ENCODE peak calls at places on chromosomes 6 and 20, in four cellular contexts. D is GM10248, K is neural crest cell, R is cardiac muscle cell. E is an unnamed sample.

GRCh38 chr6:168095741-168096250 is 16.8 kb upstream of the FRMD1 start:
- DNase-seq in D (no peak), K (no peak), R (no peak), E (no peak)

GRCh38 chr20:51469578-51470520 is 72.7 kb downstream of the NFATC2 start:
- DNase-seq in D (no peak), K (no peak), R (no peak), E (no peak)

GRCh38 chr20:62208061-62208804 is 11.8 kb downstream of the HRH3 start:
- DNase-seq in D (no peak), K (no peak), R (no peak), E (no peak)

GRCh38 chr6:90049295-90049694 is 155.0 kb downstream of the GJA10 start:
- DNase-seq in D (no peak), K (no peak), R (no peak), E (peak)

GRCh38 chr6:15017803-15018202 is 228.1 kb upstream of the JARID2 start:
- DNase-seq in D (no peak), K (no peak), R (no peak), E (no peak)

GRCh38 chr6:115969207-115969929 is 91.3 kb downstream of the FRK start:
- DNase-seq in D (no peak), K (no peak), R (peak), E (no peak)

GRCh38 chr6:71468841-71469750 is 180.5 kb downstream of the OGFRL1 start:
- DNase-seq in D (no peak), K (no peak), R (peak), E (no peak)

GRCh38 chr20:22578221-22579118 is 5.9 kb downstream of the FOXA2 start:
- DNase-seq in D (no peak), K (no peak), R (no peak), E (no peak)

GRCh38 chr6:157424491-157425020 is 43.6 kb downstream of the ZDHHC14 start:
- DNase-seq in D (no peak), K (no peak), R (no peak), E (no peak)

GRCh38 chr20:53157443-53158408 is 185.6 kb downstream of the TSHZ2 start:
- DNase-seq in D (peak), K (peak), R (peak), E (peak)

GRCh38 chr20:24798930-24799705 is 150.0 kb upstream of the CST7 start:
- DNase-seq in D (no peak), K (no peak), R (no peak), E (no peak)

GRCh38 chr6:6218246-6219085 is 102.0 kb downstream of the F13A1 start:
- DNase-seq in D (no peak), K (no peak), R (no peak), E (no peak)

GRCh38 chr6:170029416-170030283 is 261.2 kb downstream of the DLL1 start:
- DNase-seq in D (no peak), K (no peak), R (no peak), E (no peak)

GRCh38 chr6:104580452-104580851 is 279.3 kb downstream of the HACE1 start:
- DNase-seq in D (no peak), K (no peak), R (peak), E (no peak)

GRCh38 chr6:142737368-142738060 is 207.5 kb downstream of the HIVEP2 start:
- DNase-seq in D (no peak), K (no peak), R (peak), E (no peak)

GRCh38 chr6:15473741-15474161 is 189.1 kb downstream of the DTNBP1 start:
- DNase-seq in D (no peak), K (no peak), R (peak), E (no peak)

GRCh38 chr20:41456341-41456740 is 89.7 kb upstream of the EMILIN3 start:
- DNase-seq in D (no peak), K (no peak), R (no peak), E (no peak)

GRCh38 chr6:16334671-16335070 is 96.3 kb downstream of the GMPR start:
- DNase-seq in D (no peak), K (no peak), R (peak), E (no peak)

GRCh38 chr20:44963325-44964215 is 2.7 kb upstream of the STK4 start:
- DNase-seq in D (no peak), K (no peak), R (no peak), E (peak)

GRCh38 chr6:51147756-51148155 is 329.1 kb downstream of the TFAP2B start:
- DNase-seq in D (no peak), K (no peak), R (no peak), E (no peak)

GRCh38 chr20:57048027-57048869 is 218.2 kb downstream of the BMP7 start:
- DNase-seq in D (peak), K (peak), R (peak), E (peak)

GRCh38 chr6:35428421-35429149 is 23.6 kb upstream of the FANCE start:
- DNase-seq in D (no peak), K (no peak), R (no peak), E (no peak)

GRCh38 chr20:50427740-50428462 is 82.3 kb upstream of the PTPN1 start:
- DNase-seq in D (no peak), K (no peak), R (peak), E (no peak)

GRCh38 chr20:1478566-1478965 is 11.9 kb upstream of the NSFL1C start:
- DNase-seq in D (no peak), K (no peak), R (peak), E (no peak)

GRCh38 chr20:57860576-57860975 is 150.8 kb upstream of the PMEPA1 start:
- DNase-seq in D (no peak), K (no peak), R (no peak), E (no peak)

GRCh38 chr6:11681770-11682169 is 96.8 kb downstream of the ADTRP start:
- DNase-seq in D (no peak), K (no peak), R (no peak), E (no peak)

GRCh38 chr6:136014454-136015421 is 163.2 kb downstream of the PDE7B start:
- DNase-seq in D (no peak), K (no peak), R (peak), E (no peak)

GRCh38 chr6:4388675-4389074 is 253.3 kb upstream of the ECI2 start:
- DNase-seq in D (no peak), K (peak), R (no peak), E (no peak)

GRCh38 chr6:29005183-29005885 is at the start of gene ZNF311:
- DNase-seq in D (no peak), K (no peak), R (peak), E (peak)

GRCh38 chr6:107488875-107489635 is 862 bp upstream of the SOBP start:
- DNase-seq in D (peak), K (peak), R (peak), E (peak)

GRCh38 chr20:59835448-59836395 is 97.7 kb downstream of the SYCP2 start:
- DNase-seq in D (peak), K (peak), R (peak), E (no peak)

GRCh38 chr6:155212106-155212505 is 51.7 kb upstream of the CLDN20 start:
- DNase-seq in D (no peak), K (no peak), R (peak), E (no peak)

GRCh38 chr20:25054995-25055629 is 2.8 kb downstream of the ACSS1 start:
- DNase-seq in D (no peak), K (no peak), R (peak), E (no peak)

GRCh38 chr20:33445881-33446615 is 2.5 kb upstream of the SNTA1 start:
- DNase-seq in D (no peak), K (no peak), R (no peak), E (no peak)

GRCh38 chr20:33443512-33444239 is at the start of gene SNTA1:
- DNase-seq in D (peak), K (peak), R (peak), E (peak)

GRCh38 chr20:33442136-33443005 is 1.2 kb downstream of the SNTA1 start:
- DNase-seq in D (no peak), K (no peak), R (no peak), E (peak)

GRCh38 chr20:33443006-33443511 is 504 bp downstream of the SNTA1 start:
- DNase-seq in D (no peak), K (no peak), R (no peak), E (peak)

DNA sequence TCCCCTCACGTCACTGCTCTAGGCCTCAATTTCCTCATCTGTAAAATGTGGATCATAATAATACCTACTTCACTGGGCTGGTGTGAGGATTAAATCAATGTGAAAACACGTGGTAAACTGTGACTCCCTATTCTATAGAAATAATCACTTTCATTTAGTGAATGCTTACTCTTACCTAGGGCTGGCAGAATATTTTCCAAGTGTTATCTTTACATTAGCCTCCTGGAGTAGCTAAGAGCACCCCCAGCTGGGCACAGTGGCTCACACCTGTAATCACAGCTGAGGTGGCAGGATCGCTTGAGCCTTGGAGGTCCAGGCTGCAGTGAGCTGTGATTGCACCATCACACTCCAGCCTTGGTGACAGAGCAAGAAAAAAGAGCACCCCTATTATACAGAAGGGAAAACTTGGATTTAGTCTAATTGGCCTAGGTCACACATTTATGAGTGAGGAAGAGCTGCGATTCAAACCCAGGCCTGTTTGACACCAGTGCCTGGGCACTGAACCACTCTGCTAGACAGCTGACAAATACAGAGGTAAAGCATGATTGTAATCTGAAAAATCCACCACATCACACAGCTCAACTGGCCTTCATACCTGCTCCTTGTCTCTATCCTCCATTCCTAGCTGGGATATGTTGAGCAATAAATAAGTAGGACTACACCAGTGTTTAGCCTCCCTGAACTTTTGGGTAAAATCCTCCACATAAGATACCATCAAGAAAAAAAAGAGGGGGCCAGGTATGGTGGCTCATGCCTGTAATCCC is 1.4 kb upstream of the SNTA1 start:
- DNase-seq in D (no peak), K (no peak), R (no peak), E (peak)
- TF ChIP-seq CTCF in D (peak), K (no peak), R (no peak), E (peak)

GRCh38 chr20:60993647-60994046 is 258.4 kb upstream of the CDH4 start:
- DNase-seq in D (no peak), K (peak), R (no peak), E (no peak)
- TF ChIP-seq CTCF in D (no peak), K (peak), R (no peak), E (no peak)

GRCh38 chr20:36795691-36796090 is 22.1 kb upstream of the DSN1 start:
- DNase-seq in D (no peak), K (no peak), R (no peak), E (no peak)

GRCh38 chr20:36791862-36792261 is 18.3 kb upstream of the DSN1 start:
- DNase-seq in D (no peak), K (no peak), R (no peak), E (no peak)

GRCh38 chr20:36793294-36794115 is 19.9 kb upstream of the DSN1 start:
- DNase-seq in D (no peak), K (no peak), R (no peak), E (no peak)

GRCh38 chr20:36794116-36794474 is 20.5 kb upstream of the DSN1 start:
- DNase-seq in D (no peak), K (no peak), R (no peak), E (no peak)

DNA sequence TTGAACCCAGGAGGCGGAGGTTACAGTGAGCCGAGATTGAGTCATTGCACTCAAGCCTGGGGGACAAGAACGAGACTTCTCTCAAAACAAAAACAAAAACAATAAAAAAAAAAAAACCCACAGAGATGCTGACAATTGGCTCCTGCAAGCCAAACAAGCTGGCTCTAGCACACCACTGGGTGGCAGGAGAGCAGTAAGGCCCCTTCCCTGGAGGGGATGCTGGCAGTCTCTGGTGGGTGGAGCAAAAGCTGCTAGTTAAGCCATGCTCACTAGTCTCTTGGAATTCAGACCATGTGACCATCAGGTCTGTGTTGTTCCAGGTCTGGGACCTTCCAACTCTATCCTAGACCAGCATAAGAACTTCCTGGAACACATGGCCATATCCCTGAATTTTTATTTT is 18.9 kb upstream of the DSN1 start:
- DNase-seq in D (peak), K (no peak), R (peak), E (peak)
- TF ChIP-seq CTCF in D (peak), K (peak), R (peak), E (no peak)

GRCh38 chr6:148547110-148547509 is 199.7 kb upstream of the UST start:
- DNase-seq in D (no peak), K (no peak), R (no peak), E (no peak)
- TF ChIP-seq CTCF in D (no peak), K (no peak), R (no peak), E (no peak)

GRCh38 chr6:36666726-36667591 is 11.6 kb upstream of the CDKN1A start:
- DNase-seq in D (peak), K (peak), R (peak), E (no peak)
- TF ChIP-seq CTCF in D (no peak), K (no peak), R (no peak), E (no peak)

DNA sequence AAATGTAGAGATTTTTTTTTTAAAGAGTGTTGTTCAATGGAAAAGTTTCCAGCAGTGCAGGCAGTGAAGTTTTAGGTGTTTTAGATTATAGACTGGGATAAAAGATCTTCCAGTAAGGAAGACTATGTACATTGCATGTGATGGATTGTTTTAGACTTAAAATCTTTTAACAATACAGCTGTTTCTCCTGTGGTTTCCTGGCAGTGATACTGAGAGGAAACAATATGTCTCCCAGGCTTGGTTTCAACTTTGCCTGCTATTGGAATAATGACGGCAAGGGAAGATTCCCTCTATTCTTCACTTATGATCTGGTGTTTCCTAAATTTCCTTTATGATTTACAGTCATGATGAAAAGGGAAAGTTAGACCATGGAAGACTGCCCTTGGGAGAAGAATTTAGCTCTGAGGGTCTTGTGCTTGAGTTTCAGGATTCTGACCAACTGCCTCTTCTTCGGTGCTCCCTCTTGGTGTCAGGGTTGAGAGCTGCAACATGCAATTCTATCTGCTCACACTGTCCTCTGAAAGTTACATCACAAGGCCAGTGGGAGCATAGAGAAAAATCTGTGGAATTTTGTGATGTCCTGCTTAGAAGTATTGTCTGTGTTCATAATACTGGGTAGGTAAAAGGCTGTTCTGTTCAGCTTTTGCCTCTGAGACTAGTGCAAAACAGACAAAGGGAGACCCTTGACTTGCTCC is 262.8 kb upstream of the MAN1A1 start:
- DNase-seq in D (no peak), K (no peak), R (peak), E (no peak)
- TF ChIP-seq CTCF in D (no peak), K (no peak), R (no peak), E (no peak)

DNA sequence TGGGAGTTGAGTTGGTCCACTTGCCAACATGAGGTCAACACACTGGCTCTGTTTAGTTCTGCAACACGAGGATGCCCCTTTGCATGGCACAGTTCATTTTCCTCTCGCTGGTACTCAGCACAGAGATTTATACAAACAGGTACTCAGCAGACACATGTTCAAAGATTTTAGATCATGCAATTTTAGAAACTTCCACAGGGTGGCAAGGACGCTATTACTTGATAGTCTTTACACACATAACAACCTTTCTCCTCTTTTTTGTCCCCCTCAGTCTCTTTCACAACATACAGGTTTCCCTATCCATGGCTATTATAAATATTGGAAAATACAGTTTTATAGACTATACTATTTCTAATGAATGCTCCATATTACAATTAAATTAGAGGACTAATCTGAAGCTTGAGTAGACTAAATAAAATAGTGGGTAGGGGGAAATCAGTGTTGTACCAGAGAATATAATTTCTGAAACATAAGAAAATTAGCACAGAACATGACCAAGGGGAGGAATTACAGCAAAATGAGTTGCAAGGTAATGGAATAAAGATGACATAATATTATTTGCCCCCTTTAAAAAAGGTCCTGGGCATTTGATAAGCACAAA is 331.8 kb upstream of the BTBD3 start:
- DNase-seq in D (no peak), K (no peak), R (peak), E (no peak)
- TF ChIP-seq CTCF in D (no peak), K (peak), R (peak), E (no peak)

GRCh38 chr6:110178626-110179405 is 654 bp downstream of the WASF1 start:
- DNase-seq in D (peak), K (peak), R (peak), E (peak)

GRCh38 chr6:110180228-110181008 is at the start of gene CDC40:
- DNase-seq in D (peak), K (peak), R (no peak), E (peak)

GRCh38 chr6:110183292-110183691 is 3.1 kb downstream of the CDC40 start:
- DNase-seq in D (no peak), K (no peak), R (no peak), E (no peak)

GRCh38 chr6:110181131-110182027 is 1.2 kb downstream of the CDC40 start:
- DNase-seq in D (no peak), K (no peak), R (peak), E (peak)

GRCh38 chr6:110179406-110180227 is at the start of gene WASF1:
- DNase-seq in D (peak), K (peak), R (peak), E (peak)
- TF ChIP-seq CTCF in D (peak), K (no peak), R (no peak), E (no peak)

DNA sequence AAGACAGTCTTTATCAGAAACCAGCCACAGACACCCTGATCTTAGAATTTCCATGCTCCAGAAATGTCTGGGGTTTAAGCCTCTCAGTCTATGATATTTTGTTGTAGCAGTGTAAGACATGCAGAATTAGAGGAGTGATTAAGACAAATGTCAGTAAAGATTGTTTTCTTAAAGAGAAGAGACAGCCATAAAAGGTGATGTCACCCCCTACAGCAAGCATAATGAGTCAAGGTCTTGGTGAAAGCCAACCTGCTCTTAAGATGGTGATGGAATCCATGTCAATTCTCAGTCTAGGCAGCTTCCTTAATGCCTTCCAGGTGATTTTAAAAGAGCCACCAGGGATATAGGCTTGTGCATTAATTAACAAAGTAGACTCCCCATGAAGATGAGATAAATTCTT is 849.9 kb upstream of the EPHA7 start:
- DNase-seq in D (no peak), K (no peak), R (no peak), E (no peak)
- TF ChIP-seq CTCF in D (no peak), K (no peak), R (no peak), E (no peak)

E was measured in activated CD8-positive, alpha-beta T cell treated with anti-CD3 and anti-CD28 coated beads for 36 hours.